ENCODE peak calls at places on chromosomes 7 and 10, in seven cellular contexts. One of them, this sample, is unnamed.

GRCh38 chr7:46320956-46321355 is 399.9 kb upstream of the IGFBP3 start:
- DNase-seq in astrocyte: no peak
- DNase-seq in cardiac muscle cell: peak
- DNase-seq in Peyer's patch: no peak
- DNase-seq in CD8-positive, alpha-beta T cell: no peak
- DNase-seq in OCI-LY7: no peak
- DNase-seq in ovary: no peak
- DNase-seq in this sample: no peak

GRCh38 chr10:29279779-29280535 is 8.9 kb upstream of the LYZL1 start:
- DNase-seq in OCI-LY7: no peak
- DNase-seq in cardiac muscle cell: no peak
- DNase-seq in astrocyte: no peak
- DNase-seq in ovary: no peak
- DNase-seq in Peyer's patch: no peak
- DNase-seq in CD8-positive, alpha-beta T cell: no peak
- DNase-seq in this sample: no peak

GRCh38 chr10:11823989-11824346 is 812 bp downstream of the PROSER2 start:
- DNase-seq in cardiac muscle cell: peak
- DNase-seq in CD8-positive, alpha-beta T cell: no peak
- DNase-seq in astrocyte: peak
- DNase-seq in Peyer's patch: no peak
- DNase-seq in OCI-LY7: no peak
- DNase-seq in ovary: no peak
- DNase-seq in this sample: no peak

GRCh38 chr10:95759233-95759826 is 3.4 kb downstream of the ENTPD1 start:
- DNase-seq in ovary: no peak
- DNase-seq in CD8-positive, alpha-beta T cell: no peak
- DNase-seq in OCI-LY7: no peak
- DNase-seq in cardiac muscle cell: no peak
- DNase-seq in astrocyte: no peak
- DNase-seq in Peyer's patch: no peak
- DNase-seq in this sample: no peak

GRCh38 chr10:69100136-69100872 is 12.4 kb downstream of the SRGN start:
- DNase-seq in ovary: no peak
- DNase-seq in astrocyte: no peak
- DNase-seq in cardiac muscle cell: peak
- DNase-seq in OCI-LY7: no peak
- DNase-seq in Peyer's patch: no peak
- DNase-seq in CD8-positive, alpha-beta T cell: no peak
- DNase-seq in this sample: no peak

GRCh38 chr7:134502463-134502862 is 24.9 kb upstream of the AKR1B10 start:
- DNase-seq in OCI-LY7: no peak
- DNase-seq in Peyer's patch: no peak
- DNase-seq in ovary: no peak
- DNase-seq in CD8-positive, alpha-beta T cell: no peak
- DNase-seq in cardiac muscle cell: peak
- DNase-seq in astrocyte: peak
- DNase-seq in this sample: no peak

GRCh38 chr7:74183653-74184450 is 9.7 kb downstream of the EIF4H start:
- DNase-seq in ovary: peak
- DNase-seq in CD8-positive, alpha-beta T cell: no peak
- DNase-seq in cardiac muscle cell: no peak
- DNase-seq in Peyer's patch: no peak
- DNase-seq in OCI-LY7: peak
- DNase-seq in astrocyte: no peak
- DNase-seq in this sample: no peak

GRCh38 chr10:122490786-122491680 is 29.7 kb downstream of the HTRA1 start:
- DNase-seq in astrocyte: peak
- DNase-seq in CD8-positive, alpha-beta T cell: no peak
- DNase-seq in ovary: peak
- DNase-seq in Peyer's patch: peak
- DNase-seq in OCI-LY7: no peak
- DNase-seq in cardiac muscle cell: peak
- DNase-seq in this sample: no peak

GRCh38 chr7:74289660-74290589 is 718 bp downstream of the CLIP2 start:
- DNase-seq in cardiac muscle cell: no peak
- DNase-seq in CD8-positive, alpha-beta T cell: peak
- DNase-seq in astrocyte: no peak
- DNase-seq in Peyer's patch: peak
- DNase-seq in ovary: peak
- DNase-seq in OCI-LY7: no peak
- DNase-seq in this sample: no peak

GRCh38 chr7:48443051-48443450 is 271.8 kb downstream of the ABCA13 start:
- DNase-seq in CD8-positive, alpha-beta T cell: no peak
- DNase-seq in Peyer's patch: no peak
- DNase-seq in ovary: no peak
- DNase-seq in OCI-LY7: no peak
- DNase-seq in astrocyte: no peak
- DNase-seq in cardiac muscle cell: no peak
- DNase-seq in this sample: no peak

GRCh38 chr10:28728396-28728795 is 51.1 kb downstream of the BAMBI start:
- DNase-seq in OCI-LY7: no peak
- DNase-seq in cardiac muscle cell: no peak
- DNase-seq in astrocyte: no peak
- DNase-seq in Peyer's patch: no peak
- DNase-seq in ovary: no peak
- DNase-seq in CD8-positive, alpha-beta T cell: no peak
- DNase-seq in this sample: no peak

GRCh38 chr7:41933427-41933826 is 230.5 kb upstream of the INHBA start:
- DNase-seq in Peyer's patch: no peak
- DNase-seq in cardiac muscle cell: no peak
- DNase-seq in OCI-LY7: no peak
- DNase-seq in astrocyte: no peak
- DNase-seq in CD8-positive, alpha-beta T cell: no peak
- DNase-seq in ovary: no peak
- DNase-seq in this sample: no peak

GRCh38 chr7:140732436-140732835 is 35.9 kb downstream of the NDUFB2 start:
- DNase-seq in ovary: no peak
- DNase-seq in OCI-LY7: no peak
- DNase-seq in astrocyte: no peak
- DNase-seq in Peyer's patch: no peak
- DNase-seq in CD8-positive, alpha-beta T cell: no peak
- DNase-seq in cardiac muscle cell: no peak
- DNase-seq in this sample: no peak

GRCh38 chr7:128827971-128828711 is 2.1 kb upstream of the FLNC start:
- DNase-seq in ovary: no peak
- DNase-seq in CD8-positive, alpha-beta T cell: no peak
- DNase-seq in Peyer's patch: no peak
- DNase-seq in cardiac muscle cell: peak
- DNase-seq in OCI-LY7: no peak
- DNase-seq in astrocyte: peak
- DNase-seq in this sample: no peak

GRCh38 chr10:133565441-133566294 is at the start of gene SYCE1:
- DNase-seq in ovary: peak
- DNase-seq in cardiac muscle cell: no peak
- DNase-seq in CD8-positive, alpha-beta T cell: no peak
- DNase-seq in OCI-LY7: no peak
- DNase-seq in Peyer's patch: no peak
- DNase-seq in astrocyte: no peak
- DNase-seq in this sample: no peak

GRCh38 chr7:37405603-37406122 is 43.0 kb downstream of the ELMO1 start:
- DNase-seq in cardiac muscle cell: peak
- DNase-seq in ovary: peak
- DNase-seq in OCI-LY7: no peak
- DNase-seq in astrocyte: no peak
- DNase-seq in Peyer's patch: no peak
- DNase-seq in CD8-positive, alpha-beta T cell: no peak
- DNase-seq in this sample: no peak

GRCh38 chr10:28120043-28120749 is 121.3 kb upstream of the ODAD2 start:
- DNase-seq in Peyer's patch: no peak
- DNase-seq in astrocyte: no peak
- DNase-seq in CD8-positive, alpha-beta T cell: no peak
- DNase-seq in ovary: peak
- DNase-seq in OCI-LY7: no peak
- DNase-seq in cardiac muscle cell: peak
- DNase-seq in this sample: no peak

GRCh38 chr10:64682043-64682442 is 1160.8 kb downstream of the REEP3 start:
- DNase-seq in cardiac muscle cell: no peak
- DNase-seq in ovary: no peak
- DNase-seq in CD8-positive, alpha-beta T cell: no peak
- DNase-seq in OCI-LY7: no peak
- DNase-seq in astrocyte: no peak
- DNase-seq in Peyer's patch: no peak
- DNase-seq in this sample: no peak

GRCh38 chr10:67858971-67859370 is 21.0 kb upstream of the DNAJC12 start:
- DNase-seq in CD8-positive, alpha-beta T cell: no peak
- DNase-seq in Peyer's patch: no peak
- DNase-seq in ovary: no peak
- DNase-seq in astrocyte: no peak
- DNase-seq in cardiac muscle cell: no peak
- DNase-seq in OCI-LY7: no peak
- DNase-seq in this sample: no peak

GRCh38 chr10:67851229-67851628 is 13.2 kb upstream of the DNAJC12 start:
- DNase-seq in Peyer's patch: no peak
- DNase-seq in astrocyte: no peak
- DNase-seq in cardiac muscle cell: no peak
- DNase-seq in CD8-positive, alpha-beta T cell: no peak
- DNase-seq in ovary: no peak
- DNase-seq in OCI-LY7: no peak
- DNase-seq in this sample: no peak

GRCh38 chr10:67849331-67850011 is 11.5 kb upstream of the DNAJC12 start:
- DNase-seq in astrocyte: peak
- DNase-seq in Peyer's patch: peak
- DNase-seq in OCI-LY7: peak
- DNase-seq in ovary: peak
- DNase-seq in CD8-positive, alpha-beta T cell: peak
- DNase-seq in cardiac muscle cell: peak
- DNase-seq in this sample: peak

DNA sequence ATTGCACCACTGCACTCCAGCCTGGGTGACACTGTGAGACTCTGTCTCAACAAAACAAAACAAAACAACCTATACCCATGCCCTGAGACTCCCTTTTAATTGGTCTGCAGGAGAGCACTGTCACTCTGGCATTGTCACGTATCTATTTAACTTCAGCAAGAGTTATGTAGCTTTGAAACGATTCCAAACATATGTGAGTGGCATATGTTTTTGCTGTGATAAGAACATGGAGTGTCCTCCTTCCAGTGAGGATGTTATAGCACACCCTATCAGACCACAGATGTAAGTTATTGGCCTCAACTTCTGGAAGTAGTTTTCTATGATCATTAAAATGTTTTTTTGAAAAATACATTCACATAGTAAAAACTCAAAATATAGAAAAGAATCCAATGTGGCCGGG is 15.5 kb upstream of the DNAJC12 start:
- DNase-seq in Peyer's patch: no peak
- DNase-seq in OCI-LY7: no peak
- DNase-seq in astrocyte: no peak
- DNase-seq in ovary: no peak
- DNase-seq in CD8-positive, alpha-beta T cell: no peak
- DNase-seq in cardiac muscle cell: no peak
- DNase-seq in this sample: no peak
- H3K27ac ChIP-seq in Peyer's patch: no peak
- H3K27ac ChIP-seq in OCI-LY7: no peak
- H3K27ac ChIP-seq in astrocyte: no peak
- H3K27ac ChIP-seq in ovary: no peak
- H3K27ac ChIP-seq in CD8-positive, alpha-beta T cell: no peak
- H3K27ac ChIP-seq in cardiac muscle cell: no peak
- H3K27ac ChIP-seq in this sample: no peak

GRCh38 chr7:39153647-39154046 is 175.9 kb downstream of the POU6F2 start:
- DNase-seq in CD8-positive, alpha-beta T cell: no peak
- DNase-seq in ovary: no peak
- DNase-seq in astrocyte: no peak
- DNase-seq in OCI-LY7: no peak
- DNase-seq in cardiac muscle cell: no peak
- DNase-seq in Peyer's patch: no peak
- DNase-seq in this sample: no peak
- TF ChIP-seq CTCF in CD8-positive, alpha-beta T cell: no peak
- TF ChIP-seq CTCF in ovary: no peak
- TF ChIP-seq CTCF in astrocyte: no peak
- TF ChIP-seq CTCF in OCI-LY7: no peak
- TF ChIP-seq CTCF in cardiac muscle cell: no peak
- TF ChIP-seq CTCF in Peyer's patch: no peak
- TF ChIP-seq CTCF in this sample: no peak

DNA sequence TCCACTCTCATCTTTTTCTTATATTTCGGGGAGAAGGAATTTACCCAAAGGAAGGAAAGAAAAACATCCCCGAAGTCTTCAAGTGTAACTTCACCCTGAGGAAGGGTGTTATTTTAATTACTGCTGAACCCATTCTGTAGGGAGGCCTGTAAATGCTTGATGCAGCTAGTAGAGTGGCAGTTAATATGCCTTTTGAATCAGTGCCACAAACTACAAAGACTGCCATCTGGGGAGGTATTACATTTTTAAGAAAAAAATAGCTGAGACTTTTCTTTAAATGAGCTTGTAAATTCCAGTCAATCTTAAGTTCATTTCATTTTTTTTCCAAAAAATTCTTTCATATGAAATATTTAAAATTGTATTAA is 233.1 kb upstream of the FERD3L start:
- DNase-seq in cardiac muscle cell: no peak
- DNase-seq in CD8-positive, alpha-beta T cell: no peak
- DNase-seq in ovary: no peak
- DNase-seq in OCI-LY7: no peak
- DNase-seq in astrocyte: no peak
- DNase-seq in Peyer's patch: no peak
- DNase-seq in this sample: no peak
- H3K4me3 ChIP-seq in cardiac muscle cell: no peak
- H3K4me3 ChIP-seq in CD8-positive, alpha-beta T cell: no peak
- H3K4me3 ChIP-seq in ovary: no peak
- H3K4me3 ChIP-seq in OCI-LY7: no peak
- H3K4me3 ChIP-seq in astrocyte: peak
- H3K4me3 ChIP-seq in Peyer's patch: no peak
- H3K4me3 ChIP-seq in this sample: no peak

DNA sequence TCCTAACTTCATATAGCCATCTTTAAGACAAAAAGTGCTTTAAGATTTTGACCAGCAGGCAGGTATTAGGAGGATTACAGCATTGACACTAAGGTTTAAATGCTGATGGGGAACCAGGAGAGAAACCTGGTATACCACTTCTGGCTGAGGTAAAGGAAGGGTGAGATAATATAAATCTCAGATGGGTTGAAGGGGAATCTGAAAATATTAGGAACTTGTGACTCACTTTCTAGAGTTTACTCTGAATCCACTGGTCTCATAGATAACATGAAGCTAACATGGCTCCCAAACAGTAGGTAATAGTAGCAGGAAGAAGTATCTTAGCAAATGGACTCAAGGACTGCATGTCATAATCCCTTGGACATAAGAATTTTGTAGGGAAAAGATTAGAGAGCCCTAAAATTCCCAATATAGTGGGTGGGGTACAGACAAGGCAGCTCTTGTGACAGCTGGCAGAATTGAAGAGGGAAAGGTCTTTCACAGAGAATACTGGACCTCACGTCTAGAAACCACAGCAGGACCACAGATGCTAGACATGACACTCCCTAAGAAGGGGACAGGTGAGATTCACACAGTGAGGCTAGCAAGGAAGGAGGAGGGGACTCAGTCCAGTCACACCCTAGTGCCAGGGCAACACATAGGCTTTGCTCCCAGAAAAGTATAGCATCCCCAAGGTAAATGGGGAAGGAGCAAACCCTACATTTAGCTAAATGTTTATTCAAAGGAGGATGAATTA is 3.5 kb downstream of the PTTG1IP2 start:
- DNase-seq in CD8-positive, alpha-beta T cell: no peak
- DNase-seq in cardiac muscle cell: no peak
- DNase-seq in OCI-LY7: no peak
- DNase-seq in astrocyte: no peak
- DNase-seq in Peyer's patch: no peak
- DNase-seq in ovary: no peak
- DNase-seq in this sample: no peak
- H3K27ac ChIP-seq in CD8-positive, alpha-beta T cell: no peak
- H3K27ac ChIP-seq in cardiac muscle cell: no peak
- H3K27ac ChIP-seq in OCI-LY7: no peak
- H3K27ac ChIP-seq in astrocyte: no peak
- H3K27ac ChIP-seq in Peyer's patch: no peak
- H3K27ac ChIP-seq in ovary: no peak
- H3K27ac ChIP-seq in this sample: no peak

GRCh38 chr10:58734116-58734515 is 221.4 kb downstream of the BICC1 start:
- DNase-seq in Peyer's patch: no peak
- DNase-seq in cardiac muscle cell: no peak
- DNase-seq in OCI-LY7: no peak
- DNase-seq in CD8-positive, alpha-beta T cell: no peak
- DNase-seq in astrocyte: peak
- DNase-seq in ovary: no peak
- DNase-seq in this sample: no peak
- TF ChIP-seq CTCF in Peyer's patch: no peak
- TF ChIP-seq CTCF in cardiac muscle cell: no peak
- TF ChIP-seq CTCF in OCI-LY7: no peak
- TF ChIP-seq CTCF in CD8-positive, alpha-beta T cell: no peak
- TF ChIP-seq CTCF in astrocyte: no peak
- TF ChIP-seq CTCF in ovary: no peak
- TF ChIP-seq CTCF in this sample: no peak

This sample was measured in coronary artery.